ENCODE peak calls at places on chromosome 19, in ten cellular contexts. One of them, this sample, is unnamed.

GRCh38 chr19:3655402-3656072 is 28.9 kb upstream of the CACTIN start:
- DNase-seq in activated CD4-positive, alpha-beta T cell treated with anti-CD3 and anti-CD28 coated beads, Interleukin-2, amount 50 U/mL, for 48 hours: no peak
- DNase-seq in pulmonary artery endothelial cell: peak
- DNase-seq in CD8-positive, alpha-beta T cell: no peak
- DNase-seq in fibroblast of the conjunctiva: peak
- DNase-seq in small intestine: no peak
- DNase-seq in activated T-helper 9 cell treated with anti-CD3 and anti-CD28 coated beads, Interleukin-2, amount 50 U/mL, for 16 hours: no peak
- DNase-seq in heart right ventricle: no peak
- DNase-seq in fibroblast of the aortic adventitia: peak
- DNase-seq in endodermal cell: no peak
- DNase-seq in this sample: no peak

GRCh38 chr19:48794291-48794690 is 16.5 kb downstream of the BCAT2 start:
- DNase-seq in activated T-helper 9 cell treated with anti-CD3 and anti-CD28 coated beads, Interleukin-2, amount 50 U/mL, for 16 hours: no peak
- DNase-seq in CD8-positive, alpha-beta T cell: no peak
- DNase-seq in pulmonary artery endothelial cell: no peak
- DNase-seq in endodermal cell: no peak
- DNase-seq in activated CD4-positive, alpha-beta T cell treated with anti-CD3 and anti-CD28 coated beads, Interleukin-2, amount 50 U/mL, for 48 hours: no peak
- DNase-seq in small intestine: no peak
- DNase-seq in fibroblast of the aortic adventitia: no peak
- DNase-seq in fibroblast of the conjunctiva: no peak
- DNase-seq in heart right ventricle: no peak
- DNase-seq in this sample: no peak

GRCh38 chr19:410243-410781 is 1.4 kb upstream of the C2CD4C start:
- DNase-seq in activated T-helper 9 cell treated with anti-CD3 and anti-CD28 coated beads, Interleukin-2, amount 50 U/mL, for 16 hours: no peak
- DNase-seq in endodermal cell: no peak
- DNase-seq in fibroblast of the aortic adventitia: no peak
- DNase-seq in pulmonary artery endothelial cell: no peak
- DNase-seq in heart right ventricle: no peak
- DNase-seq in fibroblast of the conjunctiva: no peak
- DNase-seq in activated CD4-positive, alpha-beta T cell treated with anti-CD3 and anti-CD28 coated beads, Interleukin-2, amount 50 U/mL, for 48 hours: no peak
- DNase-seq in small intestine: no peak
- DNase-seq in CD8-positive, alpha-beta T cell: no peak
- DNase-seq in this sample: no peak

GRCh38 chr19:10838377-10838776 is 2.4 kb upstream of the TMED1 start:
- DNase-seq in fibroblast of the aortic adventitia: no peak
- DNase-seq in pulmonary artery endothelial cell: no peak
- DNase-seq in endodermal cell: no peak
- DNase-seq in activated T-helper 9 cell treated with anti-CD3 and anti-CD28 coated beads, Interleukin-2, amount 50 U/mL, for 16 hours: no peak
- DNase-seq in fibroblast of the conjunctiva: no peak
- DNase-seq in activated CD4-positive, alpha-beta T cell treated with anti-CD3 and anti-CD28 coated beads, Interleukin-2, amount 50 U/mL, for 48 hours: no peak
- DNase-seq in small intestine: no peak
- DNase-seq in CD8-positive, alpha-beta T cell: no peak
- DNase-seq in heart right ventricle: no peak
- DNase-seq in this sample: no peak

GRCh38 chr19:32199501-32200040 is 145.8 kb upstream of the ZNF507 start:
- DNase-seq in activated T-helper 9 cell treated with anti-CD3 and anti-CD28 coated beads, Interleukin-2, amount 50 U/mL, for 16 hours: no peak
- DNase-seq in endodermal cell: no peak
- DNase-seq in fibroblast of the conjunctiva: no peak
- DNase-seq in fibroblast of the aortic adventitia: no peak
- DNase-seq in heart right ventricle: no peak
- DNase-seq in activated CD4-positive, alpha-beta T cell treated with anti-CD3 and anti-CD28 coated beads, Interleukin-2, amount 50 U/mL, for 48 hours: no peak
- DNase-seq in small intestine: no peak
- DNase-seq in pulmonary artery endothelial cell: no peak
- DNase-seq in CD8-positive, alpha-beta T cell: no peak
- DNase-seq in this sample: no peak

GRCh38 chr19:13597625-13598024 is 91.3 kb upstream of the CACNA1A start:
- DNase-seq in fibroblast of the conjunctiva: peak
- DNase-seq in CD8-positive, alpha-beta T cell: peak
- DNase-seq in pulmonary artery endothelial cell: peak
- DNase-seq in fibroblast of the aortic adventitia: peak
- DNase-seq in activated T-helper 9 cell treated with anti-CD3 and anti-CD28 coated beads, Interleukin-2, amount 50 U/mL, for 16 hours: peak
- DNase-seq in activated CD4-positive, alpha-beta T cell treated with anti-CD3 and anti-CD28 coated beads, Interleukin-2, amount 50 U/mL, for 48 hours: peak
- DNase-seq in small intestine: peak
- DNase-seq in heart right ventricle: no peak
- DNase-seq in endodermal cell: peak
- DNase-seq in this sample: peak

GRCh38 chr19:53927745-53928144 is 18.7 kb downstream of the CACNG7 start:
- DNase-seq in activated T-helper 9 cell treated with anti-CD3 and anti-CD28 coated beads, Interleukin-2, amount 50 U/mL, for 16 hours: no peak
- DNase-seq in CD8-positive, alpha-beta T cell: peak
- DNase-seq in endodermal cell: peak
- DNase-seq in fibroblast of the conjunctiva: peak
- DNase-seq in fibroblast of the aortic adventitia: peak
- DNase-seq in activated CD4-positive, alpha-beta T cell treated with anti-CD3 and anti-CD28 coated beads, Interleukin-2, amount 50 U/mL, for 48 hours: peak
- DNase-seq in pulmonary artery endothelial cell: peak
- DNase-seq in heart right ventricle: no peak
- DNase-seq in small intestine: no peak
- DNase-seq in this sample: peak

GRCh38 chr19:33274663-33275558 is 27.4 kb downstream of the CEBPA start:
- DNase-seq in endodermal cell: no peak
- DNase-seq in pulmonary artery endothelial cell: no peak
- DNase-seq in activated CD4-positive, alpha-beta T cell treated with anti-CD3 and anti-CD28 coated beads, Interleukin-2, amount 50 U/mL, for 48 hours: no peak
- DNase-seq in small intestine: no peak
- DNase-seq in activated T-helper 9 cell treated with anti-CD3 and anti-CD28 coated beads, Interleukin-2, amount 50 U/mL, for 16 hours: no peak
- DNase-seq in CD8-positive, alpha-beta T cell: no peak
- DNase-seq in fibroblast of the aortic adventitia: no peak
- DNase-seq in fibroblast of the conjunctiva: no peak
- DNase-seq in heart right ventricle: no peak
- DNase-seq in this sample: no peak

GRCh38 chr19:53086949-53087348 is 16.3 kb downstream of the ZNF160 start:
- DNase-seq in endodermal cell: no peak
- DNase-seq in heart right ventricle: peak
- DNase-seq in fibroblast of the aortic adventitia: peak
- DNase-seq in activated CD4-positive, alpha-beta T cell treated with anti-CD3 and anti-CD28 coated beads, Interleukin-2, amount 50 U/mL, for 48 hours: no peak
- DNase-seq in fibroblast of the conjunctiva: no peak
- DNase-seq in activated T-helper 9 cell treated with anti-CD3 and anti-CD28 coated beads, Interleukin-2, amount 50 U/mL, for 16 hours: no peak
- DNase-seq in pulmonary artery endothelial cell: peak
- DNase-seq in CD8-positive, alpha-beta T cell: no peak
- DNase-seq in small intestine: no peak
- DNase-seq in this sample: no peak

GRCh38 chr19:572891-573825 is 762 bp downstream of the BSG start:
- DNase-seq in pulmonary artery endothelial cell: no peak
- DNase-seq in activated T-helper 9 cell treated with anti-CD3 and anti-CD28 coated beads, Interleukin-2, amount 50 U/mL, for 16 hours: no peak
- DNase-seq in heart right ventricle: peak
- DNase-seq in small intestine: peak
- DNase-seq in fibroblast of the conjunctiva: no peak
- DNase-seq in endodermal cell: peak
- DNase-seq in fibroblast of the aortic adventitia: peak
- DNase-seq in CD8-positive, alpha-beta T cell: no peak
- DNase-seq in activated CD4-positive, alpha-beta T cell treated with anti-CD3 and anti-CD28 coated beads, Interleukin-2, amount 50 U/mL, for 48 hours: peak
- DNase-seq in this sample: peak

GRCh38 chr19:15276620-15277019 is 44.4 kb upstream of the EPHX3 start:
- DNase-seq in activated T-helper 9 cell treated with anti-CD3 and anti-CD28 coated beads, Interleukin-2, amount 50 U/mL, for 16 hours: no peak
- DNase-seq in heart right ventricle: no peak
- DNase-seq in small intestine: no peak
- DNase-seq in endodermal cell: no peak
- DNase-seq in fibroblast of the aortic adventitia: peak
- DNase-seq in CD8-positive, alpha-beta T cell: no peak
- DNase-seq in fibroblast of the conjunctiva: no peak
- DNase-seq in activated CD4-positive, alpha-beta T cell treated with anti-CD3 and anti-CD28 coated beads, Interleukin-2, amount 50 U/mL, for 48 hours: no peak
- DNase-seq in pulmonary artery endothelial cell: no peak
- DNase-seq in this sample: peak

GRCh38 chr19:3968556-3969434 is 2.1 kb downstream of the DAPK3 start:
- DNase-seq in endodermal cell: peak
- DNase-seq in small intestine: peak
- DNase-seq in fibroblast of the conjunctiva: peak
- DNase-seq in CD8-positive, alpha-beta T cell: no peak
- DNase-seq in heart right ventricle: peak
- DNase-seq in activated CD4-positive, alpha-beta T cell treated with anti-CD3 and anti-CD28 coated beads, Interleukin-2, amount 50 U/mL, for 48 hours: no peak
- DNase-seq in fibroblast of the aortic adventitia: peak
- DNase-seq in activated T-helper 9 cell treated with anti-CD3 and anti-CD28 coated beads, Interleukin-2, amount 50 U/mL, for 16 hours: no peak
- DNase-seq in pulmonary artery endothelial cell: peak
- DNase-seq in this sample: no peak

GRCh38 chr19:2014731-2015610 is 543 bp downstream of the BTBD2 start:
- DNase-seq in pulmonary artery endothelial cell: no peak
- DNase-seq in CD8-positive, alpha-beta T cell: no peak
- DNase-seq in heart right ventricle: peak
- DNase-seq in activated T-helper 9 cell treated with anti-CD3 and anti-CD28 coated beads, Interleukin-2, amount 50 U/mL, for 16 hours: no peak
- DNase-seq in fibroblast of the conjunctiva: no peak
- DNase-seq in small intestine: no peak
- DNase-seq in endodermal cell: peak
- DNase-seq in activated CD4-positive, alpha-beta T cell treated with anti-CD3 and anti-CD28 coated beads, Interleukin-2, amount 50 U/mL, for 48 hours: peak
- DNase-seq in fibroblast of the aortic adventitia: no peak
- DNase-seq in this sample: peak

GRCh38 chr19:16325671-16326400 is 1.2 kb downstream of the KLF2 start:
- DNase-seq in heart right ventricle: peak
- DNase-seq in fibroblast of the conjunctiva: no peak
- DNase-seq in pulmonary artery endothelial cell: no peak
- DNase-seq in activated T-helper 9 cell treated with anti-CD3 and anti-CD28 coated beads, Interleukin-2, amount 50 U/mL, for 16 hours: peak
- DNase-seq in activated CD4-positive, alpha-beta T cell treated with anti-CD3 and anti-CD28 coated beads, Interleukin-2, amount 50 U/mL, for 48 hours: peak
- DNase-seq in small intestine: no peak
- DNase-seq in CD8-positive, alpha-beta T cell: peak
- DNase-seq in endodermal cell: peak
- DNase-seq in fibroblast of the aortic adventitia: peak
- DNase-seq in this sample: no peak

GRCh38 chr19:38303517-38304351 is at the start of gene C19orf33:
- DNase-seq in fibroblast of the conjunctiva: no peak
- DNase-seq in activated CD4-positive, alpha-beta T cell treated with anti-CD3 and anti-CD28 coated beads, Interleukin-2, amount 50 U/mL, for 48 hours: no peak
- DNase-seq in small intestine: peak
- DNase-seq in pulmonary artery endothelial cell: no peak
- DNase-seq in activated T-helper 9 cell treated with anti-CD3 and anti-CD28 coated beads, Interleukin-2, amount 50 U/mL, for 16 hours: no peak
- DNase-seq in fibroblast of the aortic adventitia: no peak
- DNase-seq in heart right ventricle: no peak
- DNase-seq in CD8-positive, alpha-beta T cell: no peak
- DNase-seq in endodermal cell: peak
- DNase-seq in this sample: no peak

GRCh38 chr19:35723671-35724070 is 5.9 kb downstream of the KMT2B start:
- DNase-seq in CD8-positive, alpha-beta T cell: no peak
- DNase-seq in fibroblast of the aortic adventitia: no peak
- DNase-seq in heart right ventricle: no peak
- DNase-seq in fibroblast of the conjunctiva: no peak
- DNase-seq in pulmonary artery endothelial cell: no peak
- DNase-seq in activated CD4-positive, alpha-beta T cell treated with anti-CD3 and anti-CD28 coated beads, Interleukin-2, amount 50 U/mL, for 48 hours: no peak
- DNase-seq in activated T-helper 9 cell treated with anti-CD3 and anti-CD28 coated beads, Interleukin-2, amount 50 U/mL, for 16 hours: no peak
- DNase-seq in small intestine: no peak
- DNase-seq in endodermal cell: no peak
- DNase-seq in this sample: no peak

GRCh38 chr19:28956971-28957370 is 256.0 kb downstream of the UQCRFS1 start:
- DNase-seq in activated T-helper 9 cell treated with anti-CD3 and anti-CD28 coated beads, Interleukin-2, amount 50 U/mL, for 16 hours: no peak
- DNase-seq in small intestine: no peak
- DNase-seq in CD8-positive, alpha-beta T cell: no peak
- DNase-seq in heart right ventricle: no peak
- DNase-seq in fibroblast of the aortic adventitia: no peak
- DNase-seq in pulmonary artery endothelial cell: no peak
- DNase-seq in activated CD4-positive, alpha-beta T cell treated with anti-CD3 and anti-CD28 coated beads, Interleukin-2, amount 50 U/mL, for 48 hours: no peak
- DNase-seq in fibroblast of the conjunctiva: no peak
- DNase-seq in endodermal cell: peak
- DNase-seq in this sample: no peak

GRCh38 chr19:19276386-19276785 is 3.3 kb upstream of the TM6SF2 start:
- DNase-seq in activated T-helper 9 cell treated with anti-CD3 and anti-CD28 coated beads, Interleukin-2, amount 50 U/mL, for 16 hours: no peak
- DNase-seq in heart right ventricle: no peak
- DNase-seq in fibroblast of the conjunctiva: no peak
- DNase-seq in CD8-positive, alpha-beta T cell: no peak
- DNase-seq in fibroblast of the aortic adventitia: peak
- DNase-seq in pulmonary artery endothelial cell: no peak
- DNase-seq in small intestine: no peak
- DNase-seq in activated CD4-positive, alpha-beta T cell treated with anti-CD3 and anti-CD28 coated beads, Interleukin-2, amount 50 U/mL, for 48 hours: no peak
- DNase-seq in endodermal cell: no peak
- DNase-seq in this sample: no peak

GRCh38 chr19:7471696-7472620 is 16.9 kb downstream of the PEX11G start:
- DNase-seq in activated CD4-positive, alpha-beta T cell treated with anti-CD3 and anti-CD28 coated beads, Interleukin-2, amount 50 U/mL, for 48 hours: no peak
- DNase-seq in activated T-helper 9 cell treated with anti-CD3 and anti-CD28 coated beads, Interleukin-2, amount 50 U/mL, for 16 hours: no peak
- DNase-seq in heart right ventricle: no peak
- DNase-seq in small intestine: no peak
- DNase-seq in endodermal cell: no peak
- DNase-seq in CD8-positive, alpha-beta T cell: no peak
- DNase-seq in pulmonary artery endothelial cell: no peak
- DNase-seq in fibroblast of the aortic adventitia: no peak
- DNase-seq in fibroblast of the conjunctiva: no peak
- DNase-seq in this sample: no peak

GRCh38 chr19:34475026-34475974 is 6.3 kb upstream of the WTIP start:
- DNase-seq in fibroblast of the conjunctiva: peak
- DNase-seq in pulmonary artery endothelial cell: no peak
- DNase-seq in activated CD4-positive, alpha-beta T cell treated with anti-CD3 and anti-CD28 coated beads, Interleukin-2, amount 50 U/mL, for 48 hours: peak
- DNase-seq in heart right ventricle: no peak
- DNase-seq in activated T-helper 9 cell treated with anti-CD3 and anti-CD28 coated beads, Interleukin-2, amount 50 U/mL, for 16 hours: no peak
- DNase-seq in small intestine: no peak
- DNase-seq in fibroblast of the aortic adventitia: peak
- DNase-seq in CD8-positive, alpha-beta T cell: no peak
- DNase-seq in endodermal cell: no peak
- DNase-seq in this sample: no peak

GRCh38 chr19:10899171-10899653 is 27.9 kb downstream of the CARM1 start:
- DNase-seq in heart right ventricle: peak
- DNase-seq in endodermal cell: no peak
- DNase-seq in activated CD4-positive, alpha-beta T cell treated with anti-CD3 and anti-CD28 coated beads, Interleukin-2, amount 50 U/mL, for 48 hours: no peak
- DNase-seq in small intestine: peak
- DNase-seq in fibroblast of the aortic adventitia: no peak
- DNase-seq in activated T-helper 9 cell treated with anti-CD3 and anti-CD28 coated beads, Interleukin-2, amount 50 U/mL, for 16 hours: no peak
- DNase-seq in CD8-positive, alpha-beta T cell: no peak
- DNase-seq in fibroblast of the conjunctiva: no peak
- DNase-seq in pulmonary artery endothelial cell: no peak
- DNase-seq in this sample: peak

GRCh38 chr19:43820098-43820860 is 6.8 kb upstream of the ZNF283 start:
- DNase-seq in small intestine: peak
- DNase-seq in CD8-positive, alpha-beta T cell: no peak
- DNase-seq in endodermal cell: peak
- DNase-seq in fibroblast of the aortic adventitia: peak
- DNase-seq in activated CD4-positive, alpha-beta T cell treated with anti-CD3 and anti-CD28 coated beads, Interleukin-2, amount 50 U/mL, for 48 hours: peak
- DNase-seq in activated T-helper 9 cell treated with anti-CD3 and anti-CD28 coated beads, Interleukin-2, amount 50 U/mL, for 16 hours: no peak
- DNase-seq in fibroblast of the conjunctiva: no peak
- DNase-seq in heart right ventricle: peak
- DNase-seq in pulmonary artery endothelial cell: no peak
- DNase-seq in this sample: peak

GRCh38 chr19:1503089-1503924 is 9.5 kb downstream of the ADAMTSL5 start:
- DNase-seq in pulmonary artery endothelial cell: no peak
- DNase-seq in CD8-positive, alpha-beta T cell: peak
- DNase-seq in heart right ventricle: peak
- DNase-seq in activated T-helper 9 cell treated with anti-CD3 and anti-CD28 coated beads, Interleukin-2, amount 50 U/mL, for 16 hours: peak
- DNase-seq in fibroblast of the aortic adventitia: peak
- DNase-seq in endodermal cell: peak
- DNase-seq in fibroblast of the conjunctiva: no peak
- DNase-seq in activated CD4-positive, alpha-beta T cell treated with anti-CD3 and anti-CD28 coated beads, Interleukin-2, amount 50 U/mL, for 48 hours: peak
- DNase-seq in small intestine: peak
- DNase-seq in this sample: peak

GRCh38 chr19:47095707-47096704 is 17.6 kb downstream of the ZC3H4 start:
- DNase-seq in CD8-positive, alpha-beta T cell: no peak
- DNase-seq in endodermal cell: peak
- DNase-seq in fibroblast of the aortic adventitia: peak
- DNase-seq in activated CD4-positive, alpha-beta T cell treated with anti-CD3 and anti-CD28 coated beads, Interleukin-2, amount 50 U/mL, for 48 hours: peak
- DNase-seq in heart right ventricle: peak
- DNase-seq in pulmonary artery endothelial cell: no peak
- DNase-seq in small intestine: peak
- DNase-seq in fibroblast of the conjunctiva: no peak
- DNase-seq in activated T-helper 9 cell treated with anti-CD3 and anti-CD28 coated beads, Interleukin-2, amount 50 U/mL, for 16 hours: no peak
- DNase-seq in this sample: no peak

GRCh38 chr19:42422576-42423461 is 4.4 kb downstream of the LIPE start:
- DNase-seq in heart right ventricle: no peak
- DNase-seq in small intestine: peak
- DNase-seq in fibroblast of the aortic adventitia: peak
- DNase-seq in fibroblast of the conjunctiva: no peak
- DNase-seq in activated CD4-positive, alpha-beta T cell treated with anti-CD3 and anti-CD28 coated beads, Interleukin-2, amount 50 U/mL, for 48 hours: peak
- DNase-seq in CD8-positive, alpha-beta T cell: peak
- DNase-seq in activated T-helper 9 cell treated with anti-CD3 and anti-CD28 coated beads, Interleukin-2, amount 50 U/mL, for 16 hours: peak
- DNase-seq in endodermal cell: peak
- DNase-seq in pulmonary artery endothelial cell: no peak
- DNase-seq in this sample: peak

GRCh38 chr19:31560021-31560770 is 211.0 kb upstream of the TSHZ3 start:
- DNase-seq in small intestine: no peak
- DNase-seq in fibroblast of the aortic adventitia: peak
- DNase-seq in activated T-helper 9 cell treated with anti-CD3 and anti-CD28 coated beads, Interleukin-2, amount 50 U/mL, for 16 hours: no peak
- DNase-seq in endodermal cell: peak
- DNase-seq in activated CD4-positive, alpha-beta T cell treated with anti-CD3 and anti-CD28 coated beads, Interleukin-2, amount 50 U/mL, for 48 hours: no peak
- DNase-seq in fibroblast of the conjunctiva: no peak
- DNase-seq in heart right ventricle: no peak
- DNase-seq in CD8-positive, alpha-beta T cell: no peak
- DNase-seq in pulmonary artery endothelial cell: no peak
- DNase-seq in this sample: no peak

GRCh38 chr19:13095934-13096890 is 6.4 kb downstream of the LYL1 start:
- DNase-seq in CD8-positive, alpha-beta T cell: no peak
- DNase-seq in heart right ventricle: peak
- DNase-seq in activated CD4-positive, alpha-beta T cell treated with anti-CD3 and anti-CD28 coated beads, Interleukin-2, amount 50 U/mL, for 48 hours: peak
- DNase-seq in small intestine: no peak
- DNase-seq in activated T-helper 9 cell treated with anti-CD3 and anti-CD28 coated beads, Interleukin-2, amount 50 U/mL, for 16 hours: no peak
- DNase-seq in endodermal cell: peak
- DNase-seq in pulmonary artery endothelial cell: no peak
- DNase-seq in fibroblast of the aortic adventitia: no peak
- DNase-seq in fibroblast of the conjunctiva: no peak
- DNase-seq in this sample: peak

GRCh38 chr19:47679251-47679900 is 33.8 kb upstream of the EHD2 start:
- DNase-seq in pulmonary artery endothelial cell: no peak
- DNase-seq in heart right ventricle: no peak
- DNase-seq in endodermal cell: no peak
- DNase-seq in activated CD4-positive, alpha-beta T cell treated with anti-CD3 and anti-CD28 coated beads, Interleukin-2, amount 50 U/mL, for 48 hours: no peak
- DNase-seq in fibroblast of the aortic adventitia: no peak
- DNase-seq in small intestine: no peak
- DNase-seq in activated T-helper 9 cell treated with anti-CD3 and anti-CD28 coated beads, Interleukin-2, amount 50 U/mL, for 16 hours: no peak
- DNase-seq in fibroblast of the conjunctiva: no peak
- DNase-seq in CD8-positive, alpha-beta T cell: no peak
- DNase-seq in this sample: no peak

This sample was measured in erythroblast.